ENCODE peak calls at places on chromosomes 7 and 10, in seven cellular contexts. W is stimulated activated CD4-positive, alpha-beta T cell treated with anti-CD3 and anti-CD28 coated beads, Interleukin-15, amount 100 ng/mL, for 1 hour; K is NCI-H1436; H is adipocyte; C is GM20000; Z is MM.1S; A is activated T-cell treated with anti-CD3 and anti-CD28 coated beads for 1 hour. Q is an unnamed sample.
A peak's percentile ranks its signal among the peaks of the same experiment; 100 is the strongest.

GRCh38 chr10:101062231-101063161 is 707 bp downstream of the KAZALD1 start:
- DNase-seq in Z (peak; percentile 35), A (peak; percentile 38), W (peak; percentile 11), C (peak; percentile 82), K (peak; percentile 58), H (peak; percentile 54), Q (peak; percentile 72)

GRCh38 chr10:42962902-42963231 is 114.0 kb upstream of the RET start:
- DNase-seq in K (no peak), A (no peak), C (no peak), Z (no peak), H (no peak), W (no peak), Q (no peak)

GRCh38 chr7:7639421-7639820 is 1.1 kb upstream of the UMAD1 start:
- DNase-seq in A (no peak), K (no peak), Z (no peak), W (no peak), C (no peak), H (peak; percentile 31), Q (no peak)

GRCh38 chr7:119720541-119720940 is 552.4 kb upstream of the KCND2 start:
- DNase-seq in H (peak; percentile 92), A (no peak), W (no peak), K (no peak), C (no peak), Z (no peak), Q (no peak)

GRCh38 chr10:77639756-77640155 is 2.1 kb upstream of the KCNMA1 start:
- DNase-seq in K (no peak), H (no peak), W (no peak), A (no peak), C (no peak), Z (no peak), Q (no peak)

GRCh38 chr10:65470986-65471385 is 1454.8 kb upstream of the LRRTM3 start:
- DNase-seq in A (no peak), C (no peak), W (no peak), H (no peak), Z (no peak), K (no peak), Q (peak; percentile 18)

GRCh38 chr10:59894114-59894513 is 12.2 kb downstream of the CCDC6 start:
- DNase-seq in K (no peak), H (peak; percentile 71), C (no peak), W (no peak), Z (no peak), A (no peak), Q (peak; percentile 60)

GRCh38 chr10:19713800-19714525 is 102.3 kb upstream of the PLXDC2 start:
- DNase-seq in C (no peak), Z (no peak), K (no peak), A (no peak), H (no peak), W (no peak), Q (peak; percentile 35)

GRCh38 chr7:151115836-151116418 is 29.7 kb downstream of the AGAP3 start:
- DNase-seq in K (no peak), H (no peak), A (no peak), C (peak; percentile 47), W (no peak), Z (no peak), Q (peak; percentile 72)

GRCh38 chr10:31864834-31865518 is 63.7 kb downstream of the ARHGAP12 start:
- DNase-seq in C (no peak), H (peak; percentile 41), W (no peak), A (no peak), K (no peak), Z (no peak), Q (peak; percentile 42)

GRCh38 chr7:120055300-120055699 is 217.7 kb upstream of the KCND2 start:
- DNase-seq in C (no peak), K (no peak), W (no peak), Z (no peak), H (peak; percentile 51), A (no peak), Q (no peak)

GRCh38 chr7:155534691-155535090 is 11.7 kb downstream of the CNPY1 start:
- DNase-seq in A (no peak), Z (no peak), H (no peak), K (no peak), C (no peak), W (no peak), Q (no peak)

GRCh38 chr10:45421231-45422097 is 47.4 kb downstream of the ALOX5 start:
- DNase-seq in Z (peak; percentile 59), C (peak; percentile 34), K (no peak), H (no peak), A (no peak), W (peak; percentile 34), Q (no peak)

GRCh38 chr10:120131183-120131582 is 238.7 kb downstream of the SEC23IP start:
- DNase-seq in K (no peak), W (no peak), C (no peak), H (peak; percentile 15), A (no peak), Z (peak; percentile 38), Q (peak; percentile 84)

GRCh38 chr10:92103376-92104084 is 180.0 kb downstream of the BTAF1 start:
- DNase-seq in K (no peak), C (no peak), A (no peak), H (peak; percentile 26), W (no peak), Z (no peak), Q (no peak)

GRCh38 chr10:76023007-76023406 is 591.6 kb downstream of the LRMDA start:
- DNase-seq in K (no peak), A (no peak), C (no peak), Z (no peak), H (no peak), W (no peak), Q (no peak)

GRCh38 chr10:92470026-92470425 is 103.9 kb downstream of the IDE start:
- DNase-seq in Z (no peak), A (no peak), W (no peak), H (no peak), K (peak; percentile 13), C (no peak), Q (no peak)

GRCh38 chr10:103470755-103471653 is 8.0 kb downstream of the CALHM3 start:
- DNase-seq in A (peak; percentile 55), W (peak; percentile 50), K (no peak), C (peak; percentile 90), H (no peak), Z (peak; percentile 91), Q (no peak)

GRCh38 chr7:21981524-21981923 is 35.8 kb upstream of the CDCA7L start:
- DNase-seq in A (no peak), H (no peak), W (no peak), Z (no peak), C (no peak), K (no peak), Q (no peak)

GRCh38 chr10:93893646-93894515 is at the start of gene SLC35G1:
- DNase-seq in W (peak; percentile 46), H (peak; percentile 84), K (peak; percentile 59), Z (peak; percentile 84), A (peak; percentile 66), C (peak; percentile 95), Q (peak; percentile 96)

GRCh38 chr7:21903074-21903786 is 42.5 kb downstream of the CDCA7L start:
- DNase-seq in W (no peak), H (no peak), C (no peak), A (no peak), Z (no peak), K (no peak), Q (no peak)

GRCh38 chr7:155404976-155405375 is 53.0 kb upstream of the EN2 start:
- DNase-seq in C (peak; percentile 16), H (no peak), Z (no peak), W (no peak), K (no peak), A (no peak), Q (no peak)

GRCh38 chr10:63549810-63550209 is 28.6 kb downstream of the REEP3 start:
- DNase-seq in W (no peak), K (no peak), A (no peak), H (no peak), Z (no peak), C (no peak), Q (no peak)

GRCh38 chr10:69124558-69125121 is 662 bp downstream of the VPS26A start:
- DNase-seq in C (peak; percentile 51), H (peak; percentile 83), A (peak; percentile 22), Z (peak; percentile 56), K (no peak), W (no peak), Q (peak; percentile 27)

GRCh38 chr7:131370523-131370968 is 42.9 kb downstream of the MKLN1 start:
- DNase-seq in Z (peak; percentile 91), H (peak; percentile 46), K (no peak), W (no peak), A (no peak), C (no peak), Q (peak; percentile 17)

GRCh38 chr7:111654414-111654813 is 92.1 kb upstream of the IMMP2L start:
- DNase-seq in H (peak; percentile 15), K (no peak), W (no peak), C (no peak), A (no peak), Z (no peak), Q (no peak)

GRCh38 chr7:7446616-7447015 is 89.1 kb downstream of the COL28A1 start:
- DNase-seq in C (no peak), Z (no peak), W (no peak), A (no peak), K (no peak), H (no peak), Q (no peak)